ENCODE peak calls at places on chromosomes 16 and 17, in seven cellular contexts. E is transverse colon, O is GM13977, M is AG04450, B is right lobe of liver, D is Calu3, J is GM23338. C is an unnamed sample.
A peak's percentile ranks its signal among the peaks of the same experiment; 100 is the strongest.

GRCh38 chr17:63932008-63932561 is at the start of gene CD79B:
- DNase-seq in E (peak; percentile 60), O (peak; percentile 89), M (no peak), B (no peak), D (no peak), J (no peak), C (no peak)

GRCh38 chr16:20409398-20410152 is at the start of gene ACSM5:
- DNase-seq in E (peak; percentile 25), O (no peak), M (no peak), B (peak; percentile 98), D (no peak), J (peak; percentile 8), C (no peak)

GRCh38 chr17:45973099-45973838 is 25.8 kb upstream of the STH start:
- DNase-seq in E (peak; percentile 53), O (no peak), M (no peak), B (no peak), D (no peak), J (no peak), C (no peak)

GRCh38 chr16:77762260-77762659 is 26.1 kb upstream of the VAT1L start:
- DNase-seq in E (no peak), O (no peak), M (no peak), B (no peak), D (no peak), J (no peak), C (no peak)

GRCh38 chr16:89393731-89394406 is 96.5 kb downstream of the ANKRD11 start:
- DNase-seq in E (no peak), O (no peak), M (no peak), B (peak; percentile 96), D (no peak), J (no peak), C (no peak)

GRCh38 chr16:17105239-17105721 is 365.5 kb downstream of the XYLT1 start:
- DNase-seq in E (no peak), O (no peak), M (no peak), B (no peak), D (no peak), J (peak; percentile 4), C (no peak)

GRCh38 chr16:88792078-88792550 is 7.1 kb upstream of the PIEZO1 start:
- DNase-seq in E (no peak), O (no peak), M (no peak), B (no peak), D (no peak), J (no peak), C (no peak)

GRCh38 chr16:15533386-15533785 is 99.0 kb downstream of the BMERB1 start:
- DNase-seq in E (no peak), O (no peak), M (no peak), B (no peak), D (no peak), J (peak; percentile 38), C (no peak)

GRCh38 chr17:37483311-37484039 is 6.2 kb upstream of the DUSP14 start:
- DNase-seq in E (peak; percentile 19), O (peak; percentile 42), M (peak; percentile 92), B (no peak), D (no peak), J (peak; percentile 56), C (peak; percentile 92)

DNA sequence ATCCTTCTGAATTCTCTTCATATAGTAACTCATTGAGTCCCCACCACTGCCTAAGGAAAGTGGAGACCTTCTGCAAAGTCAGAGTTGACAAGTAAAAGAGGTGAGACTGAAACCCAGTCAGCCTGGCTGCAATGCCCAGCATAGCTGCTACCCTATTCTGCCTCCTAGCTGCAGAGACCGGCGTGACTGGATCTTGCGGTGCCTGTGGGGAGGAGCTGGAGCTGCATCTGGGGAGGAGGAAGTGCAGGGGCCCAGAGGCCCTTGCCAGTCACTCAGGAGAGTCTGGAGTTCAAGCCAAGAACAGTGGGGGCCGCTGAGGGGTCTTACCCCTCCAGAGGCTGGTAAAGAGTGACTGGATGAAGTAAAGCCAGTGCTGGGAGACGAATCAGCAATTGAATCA is 35.0 kb upstream of the ZNF423 start:
- DNase-seq in E (peak; percentile 72), O (no peak), M (no peak), B (peak; percentile 51), D (no peak), J (peak; percentile 86), C (no peak)
- TF ChIP-seq CTCF in E (peak; percentile 44), O (peak; percentile 27), M (no peak), B (peak; percentile 46), D (no peak), J (peak; percentile 90), C (peak; percentile 3)

DNA sequence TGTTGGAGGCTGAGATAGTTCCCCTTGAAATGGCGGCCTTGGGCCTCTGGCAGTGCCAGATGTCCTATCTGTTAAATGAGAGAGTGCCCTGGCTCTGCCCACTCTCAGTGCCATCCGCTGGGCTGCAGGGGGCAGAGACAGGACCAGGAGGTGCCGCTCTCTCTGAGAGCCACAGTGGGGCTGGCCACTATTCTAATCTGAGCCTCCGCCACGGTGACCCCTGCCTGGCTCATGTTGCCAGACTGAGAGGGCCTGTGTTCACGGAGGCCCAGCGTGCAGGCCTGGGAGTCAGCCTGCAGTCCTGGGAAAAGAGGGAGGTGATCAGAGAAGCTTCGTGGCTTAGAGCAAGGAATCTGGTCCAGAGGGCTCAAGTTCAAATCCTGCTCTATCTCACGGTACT is 6.5 kb downstream of the ATP2A3 start:
- DNase-seq in E (no peak), O (no peak), M (no peak), B (no peak), D (no peak), J (no peak), C (no peak)
- TF ChIP-seq CTCF in E (no peak), O (no peak), M (no peak), B (no peak), D (no peak), J (no peak), C (no peak)

GRCh38 chr17:7634384-7634783 is 4.4 kb downstream of the SHBG start:
- DNase-seq in E (no peak), O (peak; percentile 31), M (no peak), B (no peak), D (peak; percentile 24), J (peak; percentile 91), C (no peak)
- TF ChIP-seq CTCF in E (peak; percentile 24), O (peak; percentile 63), M (peak; percentile 77), B (peak; percentile 48), D (no peak), J (peak; percentile 94), C (peak; percentile 54)

GRCh38 chr16:57738844-57739243 is 3.3 kb downstream of the KATNB1 start:
- DNase-seq in E (no peak), O (no peak), M (no peak), B (no peak), D (no peak), J (no peak), C (no peak)

GRCh38 chr16:57735755-57736418 is at the start of gene KATNB1:
- DNase-seq in E (no peak), O (no peak), M (no peak), B (no peak), D (peak; percentile 33), J (peak; percentile 46), C (no peak)

GRCh38 chr16:57734308-57734924 is 1.2 kb upstream of the KATNB1 start:
- DNase-seq in E (no peak), O (no peak), M (no peak), B (no peak), D (no peak), J (no peak), C (no peak)

GRCh38 chr16:57734925-57735754 is 430 bp upstream of the KATNB1 start:
- DNase-seq in E (peak; percentile 97), O (peak; percentile 98), M (peak; percentile 100), B (peak; percentile 98), D (peak; percentile 99), J (peak; percentile 99), C (peak; percentile 100)

GRCh38 chr16:57736419-57737281 is 1.1 kb downstream of the KATNB1 start:
- DNase-seq in E (peak; percentile 55), O (no peak), M (peak; percentile 71), B (no peak), D (peak; percentile 58), J (peak; percentile 73), C (peak; percentile 23)
- TF ChIP-seq CTCF in E (no peak), O (peak; percentile 14), M (peak; percentile 6), B (peak; percentile 21), D (no peak), J (no peak), C (peak; percentile 6)

GRCh38 chr17:6894206-6894528 is 62.6 kb upstream of the TEKT1 start:
- DNase-seq in E (no peak), O (peak; percentile 52), M (no peak), B (no peak), D (peak; percentile 41), J (peak; percentile 90), C (no peak)
- TF ChIP-seq CTCF in E (no peak), O (peak; percentile 71), M (peak; percentile 36), B (peak; percentile 48), D (peak; percentile 21), J (peak; percentile 95), C (peak; percentile 36)

DNA sequence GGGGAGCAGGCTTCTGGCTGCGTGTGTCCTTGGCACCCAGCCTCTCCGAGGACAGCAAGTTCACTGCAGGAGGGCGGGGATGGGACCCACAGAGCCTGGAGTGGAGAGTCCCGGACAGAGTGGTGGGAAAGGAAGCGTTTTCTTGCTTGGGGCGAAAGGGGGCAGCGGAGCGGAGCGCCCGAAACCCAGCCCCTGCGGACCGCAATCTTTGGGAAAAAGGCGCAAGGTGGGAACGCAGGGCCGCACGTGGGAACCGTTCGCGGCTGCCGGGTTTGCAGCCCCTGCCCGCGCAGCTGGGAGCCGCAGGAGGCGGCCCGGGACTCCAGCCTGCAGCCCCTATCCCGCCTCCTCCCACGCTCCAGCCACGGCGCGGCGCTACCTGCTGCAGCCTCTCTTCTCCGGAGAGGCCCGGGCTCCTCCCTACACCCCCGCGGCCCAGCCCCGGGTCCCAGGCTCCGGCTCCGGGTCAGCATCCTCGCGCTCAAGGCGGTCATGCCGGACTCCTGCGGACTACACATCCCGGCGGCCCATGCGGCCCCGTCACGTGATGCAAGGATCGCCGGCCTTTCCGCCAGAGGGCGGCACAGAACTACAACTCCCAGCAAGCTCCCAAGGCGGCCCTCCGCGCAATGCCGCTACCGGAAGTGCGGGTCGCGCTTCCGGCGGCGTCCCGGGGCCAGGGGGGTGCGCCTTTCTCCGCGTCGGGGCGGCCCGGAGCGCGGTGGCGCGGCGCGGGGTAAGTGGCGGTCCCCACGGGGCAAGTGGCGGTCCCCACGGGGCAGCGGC is at the start of the genes NTHL1 and TSC2:
- DNase-seq in E (peak; percentile 97), O (peak; percentile 100), M (peak; percentile 88), B (peak; percentile 98), D (peak; percentile 99), J (peak; percentile 98), C (peak; percentile 87)
- TF ChIP-seq CTCF in E (peak; percentile 41), O (peak; percentile 1), M (peak; percentile 44), B (peak; percentile 55), D (peak; percentile 67), J (peak; percentile 16), C (peak; percentile 23)

DNA sequence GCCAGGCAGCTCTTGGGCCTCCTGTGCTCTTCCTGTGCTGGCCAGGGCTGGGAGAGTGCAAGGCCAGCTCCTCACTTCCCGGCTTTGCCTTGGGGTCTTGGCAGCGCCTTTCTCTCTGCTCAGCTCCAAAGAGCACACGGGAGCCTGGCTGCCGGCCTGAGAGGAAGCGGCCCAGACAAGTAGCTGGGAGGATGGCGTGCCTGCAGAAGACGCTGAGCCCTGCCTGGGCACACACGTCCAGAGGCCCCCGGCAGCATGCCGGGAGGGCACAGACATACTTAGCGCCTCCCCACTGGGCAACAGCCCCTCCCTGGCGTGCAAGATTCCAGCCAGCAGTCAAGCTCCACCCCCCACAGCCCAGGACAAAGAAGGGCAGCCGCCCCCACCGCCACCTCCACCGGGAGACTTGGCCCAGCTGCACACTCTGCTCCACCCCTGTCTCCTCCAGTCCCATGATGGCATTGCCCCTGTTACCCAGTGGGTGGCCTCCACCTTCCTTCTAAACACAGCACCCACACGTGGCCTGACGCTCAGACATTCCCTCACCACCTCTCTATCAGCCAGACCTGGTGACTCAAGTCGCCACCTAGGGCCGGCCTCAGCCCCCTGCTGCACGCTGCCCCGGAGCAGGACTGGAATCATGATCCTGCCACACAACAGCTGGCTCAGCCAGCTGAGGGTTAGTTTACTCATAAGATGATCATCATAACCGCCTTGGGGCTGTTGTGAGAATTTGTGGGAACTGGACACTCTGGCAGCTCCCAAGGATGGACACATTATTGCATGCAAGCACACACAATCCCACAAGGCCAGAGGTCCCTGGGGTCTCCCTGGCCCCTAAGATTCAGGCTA is 12.4 kb downstream of the SGCA start:
- DNase-seq in E (peak; percentile 79), O (peak; percentile 74), M (peak; percentile 92), B (no peak), D (peak; percentile 94), J (peak; percentile 80), C (no peak)
- TF ChIP-seq CTCF in E (peak; percentile 45), O (peak; percentile 85), M (peak; percentile 59), B (peak; percentile 50), D (peak; percentile 82), J (peak; percentile 72), C (peak; percentile 56)

C was measured in AG09319.